ENCODE peak calls at places on chromosomes 2 and 18, in eight cellular contexts. L is GM23338, A is transverse colon, U is esophagus muscularis mucosa, Z is HL-60, H is spleen, T is breast epithelium, X is stomach. R is an unnamed sample.

GRCh38 chr18:30971338-30971956 is 71.1 kb downstream of the DSC3 start:
- DNase-seq in L (peak; percentile 65), A (no peak), U (no peak), Z (no peak), H (no peak), T (no peak), X (no peak), R (no peak)

GRCh38 chr2:97067279-97068004 is 27.2 kb downstream of the FAHD2B start:
- DNase-seq in L (no peak), A (no peak), U (peak; percentile 92), Z (no peak), H (peak; percentile 19), T (no peak), X (no peak), R (no peak)

GRCh38 chr2:231387904-231388724 is 7.4 kb upstream of the B3GNT7 start:
- DNase-seq in L (no peak), A (no peak), U (no peak), Z (peak; percentile 85), H (no peak), T (no peak), X (peak; percentile 47), R (no peak)

GRCh38 chr2:164504253-164504652 is 117.0 kb downstream of the GRB14 start:
- DNase-seq in L (peak; percentile 79), A (no peak), U (no peak), Z (no peak), H (no peak), T (no peak), X (no peak), R (no peak)

GRCh38 chr2:71950256-71951066 is 197.2 kb downstream of the CYP26B1 start:
- DNase-seq in L (no peak), A (no peak), U (peak; percentile 94), Z (no peak), H (no peak), T (no peak), X (no peak), R (no peak)

GRCh38 chr2:13015941-13016340 is 299.2 kb downstream of the TRIB2 start:
- DNase-seq in L (no peak), A (no peak), U (no peak), Z (no peak), H (no peak), T (no peak), X (no peak), R (no peak)

GRCh38 chr2:143150287-143150686 is 21.1 kb downstream of the ARHGAP15 start:
- DNase-seq in L (no peak), A (no peak), U (no peak), Z (peak; percentile 49), H (no peak), T (no peak), X (no peak), R (no peak)

GRCh38 chr2:156319811-156320490 is 12.6 kb downstream of the NR4A2 start:
- DNase-seq in L (peak; percentile 91), A (peak; percentile 31), U (no peak), Z (no peak), H (peak; percentile 71), T (no peak), X (peak; percentile 63), R (no peak)

GRCh38 chr2:242085941-242086621 is 216.6 kb downstream of the RTP5 start:
- DNase-seq in L (no peak), A (peak; percentile 64), U (no peak), Z (peak; percentile 96), H (peak; percentile 83), T (no peak), X (peak; percentile 64), R (no peak)

GRCh38 chr2:29109246-29109645 is 6.0 kb upstream of the CLIP4 start:
- DNase-seq in L (no peak), A (no peak), U (no peak), Z (no peak), H (no peak), T (no peak), X (no peak), R (no peak)

GRCh38 chr2:137942785-137943034 is 21.6 kb upstream of the HNMT start:
- DNase-seq in L (no peak), A (no peak), U (no peak), Z (no peak), H (no peak), T (no peak), X (no peak), R (no peak)

GRCh38 chr2:137943035-137943830 is 21.0 kb upstream of the HNMT start:
- DNase-seq in L (no peak), A (no peak), U (no peak), Z (no peak), H (no peak), T (no peak), X (no peak), R (no peak)

GRCh38 chr2:137943948-137944347 is 20.3 kb upstream of the HNMT start:
- DNase-seq in L (peak; percentile 9), A (no peak), U (no peak), Z (no peak), H (no peak), T (no peak), X (no peak), R (no peak)

GRCh38 chr2:137940191-137940590 is 24.1 kb upstream of the HNMT start:
- DNase-seq in L (no peak), A (no peak), U (no peak), Z (no peak), H (no peak), T (no peak), X (no peak), R (no peak)

DNA sequence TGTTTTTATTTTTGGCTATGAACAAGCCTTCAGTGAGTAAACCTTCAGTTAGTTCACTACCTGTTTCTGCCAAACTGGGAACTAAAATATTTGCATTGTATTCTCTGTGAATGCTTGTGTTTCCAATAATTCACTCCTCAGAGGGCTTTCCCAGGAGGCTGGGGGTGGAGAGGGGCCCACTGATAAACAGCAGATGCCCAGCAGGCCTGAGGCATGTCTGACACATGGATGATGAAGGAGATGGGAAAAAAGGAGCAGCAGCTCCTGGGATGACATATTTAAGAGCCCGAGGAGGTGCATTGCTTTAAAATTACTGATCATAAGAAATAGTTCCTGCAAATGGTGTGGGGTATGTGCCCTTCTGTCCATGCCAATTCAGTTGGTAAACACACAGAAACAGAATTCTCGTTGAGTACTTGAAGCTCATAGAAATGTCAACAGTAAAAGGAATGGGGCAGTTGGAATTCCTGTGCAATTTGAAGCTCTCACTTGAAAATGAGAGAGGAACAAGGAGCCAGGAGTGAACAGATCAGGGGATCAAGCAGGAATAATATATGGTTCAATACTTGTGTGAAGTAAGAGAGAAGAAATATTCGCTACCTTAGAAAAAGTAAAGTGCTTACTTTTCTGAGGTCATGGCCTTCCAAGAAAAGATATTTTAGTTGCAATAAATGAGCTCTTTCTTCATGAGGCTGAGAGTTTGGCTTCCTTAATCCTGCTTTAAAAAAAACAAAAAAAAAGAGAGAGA is 22.1 kb upstream of the HNMT start:
- DNase-seq in L (no peak), A (no peak), U (peak; percentile 37), Z (no peak), H (no peak), T (no peak), X (no peak), R (no peak)
- TF ChIP-seq POLR2AphosphoS5 in L (no peak), A (no peak), U (no peak), Z (no peak), H (no peak), T (no peak), X (no peak), R (no peak)

GRCh38 chr2:86704482-86704971 is 15.6 kb upstream of the RMND5A start:
- DNase-seq in L (no peak), A (peak; percentile 75), U (no peak), Z (no peak), H (no peak), T (no peak), X (peak; percentile 62), R (no peak)
- TF ChIP-seq POLR2AphosphoS5 in L (no peak), A (peak; percentile 58), U (no peak), Z (no peak), H (no peak), T (no peak), X (no peak), R (no peak)

GRCh38 chr2:1708476-1709334 is 35.6 kb downstream of the PXDN start:
- DNase-seq in L (no peak), A (no peak), U (no peak), Z (no peak), H (no peak), T (peak; percentile 50), X (no peak), R (no peak)
- TF ChIP-seq POLR2AphosphoS5 in L (no peak), A (no peak), U (no peak), Z (no peak), H (no peak), T (no peak), X (no peak), R (no peak)

GRCh38 chr2:212242739-212243138 is 295.9 kb downstream of the ERBB4 start:
- DNase-seq in L (no peak), A (no peak), U (no peak), Z (no peak), H (no peak), T (no peak), X (no peak), R (no peak)
- TF ChIP-seq POLR2AphosphoS5 in L (no peak), A (no peak), U (no peak), Z (no peak), H (no peak), T (no peak), X (no peak), R (no peak)

DNA sequence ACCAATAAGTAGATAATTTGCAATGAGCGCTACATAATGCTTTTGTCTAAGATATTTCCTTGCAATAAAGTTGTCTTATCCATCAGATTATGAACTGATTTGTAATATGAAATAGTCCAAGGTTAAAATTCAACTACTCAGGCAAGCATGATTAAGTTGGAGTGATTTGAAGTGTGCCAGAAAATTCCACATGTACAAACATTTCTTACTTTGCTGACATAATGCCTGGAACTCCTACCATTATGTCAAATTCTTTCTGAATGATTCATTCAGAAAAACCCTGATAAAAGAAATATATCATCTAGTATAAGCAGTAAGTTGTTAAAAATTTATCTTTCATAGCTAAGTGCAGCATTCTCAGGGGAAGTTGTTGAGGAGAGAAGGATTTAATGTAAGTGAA is 87.3 kb downstream of the CBLN2 start:
- DNase-seq in L (no peak), A (no peak), U (no peak), Z (no peak), H (no peak), T (no peak), X (no peak), R (no peak)
- TF ChIP-seq POLR2AphosphoS5 in L (no peak), A (no peak), U (no peak), Z (no peak), H (no peak), T (no peak), X (no peak), R (no peak)

GRCh38 chr18:26656401-26656943 is 108.1 kb upstream of the KCTD1 start:
- DNase-seq in L (no peak), A (no peak), U (no peak), Z (no peak), H (no peak), T (no peak), X (no peak), R (no peak)
- TF ChIP-seq POLR2AphosphoS5 in L (peak; percentile 8), A (no peak), U (no peak), Z (no peak), H (no peak), T (no peak), X (no peak), R (no peak)

R was measured in GM12892.